ENCODE peak calls at places on chromosome 6, in seven cellular contexts. V, Z, U, D, Q, E and R are unnamed samples. For H3K27me3 and H3K4me1, the result is how much of the 10 kb centered on the place peaks cover.

GRCh38 chr6:75210885-75211739 is 5.3 kb upstream of the COL12A1 start:
- DNase-seq in V (peak), Z (no peak), U (no peak), D (peak), Q (no peak), E (no peak), R (no peak)

GRCh38 chr6:131681585-131681984 is 19.6 kb downstream of the OR2A4 start:
- DNase-seq in V (no peak), Z (no peak), U (no peak), D (no peak), Q (no peak), E (no peak), R (no peak)

GRCh38 chr6:122609881-122610689 is at the start of gene PKIB:
- DNase-seq in V (peak), Z (peak), U (no peak), D (peak), Q (peak), E (peak), R (peak)

GRCh38 chr6:122008105-122009100 is 391.0 kb upstream of the HSF2 start:
- DNase-seq in V (peak), Z (peak), U (no peak), D (peak), Q (no peak), E (no peak), R (no peak)

GRCh38 chr6:137159912-137160311 is 13.5 kb downstream of the IL22RA2 start:
- DNase-seq in V (no peak), Z (no peak), U (no peak), D (no peak), Q (no peak), E (no peak), R (no peak)

GRCh38 chr6:45421700-45422540 is 44.2 kb upstream of the SUPT3H start:
- DNase-seq in V (peak), Z (peak), U (peak), D (peak), Q (peak), E (peak), R (peak)

GRCh38 chr6:8182857-8183256 is 80.5 kb upstream of the EEF1E1 start:
- DNase-seq in V (no peak), Z (no peak), U (no peak), D (peak), Q (no peak), E (no peak), R (no peak)

GRCh38 chr6:25050356-25050755 is 114.6 kb upstream of the RIPOR2 start:
- DNase-seq in V (no peak), Z (no peak), U (no peak), D (peak), Q (no peak), E (no peak), R (no peak)

GRCh38 chr6:106972500-106972899 is 2.0 kb downstream of the CD24 start:
- DNase-seq in V (peak), Z (no peak), U (no peak), D (no peak), Q (no peak), E (no peak), R (no peak)

GRCh38 chr6:25277857-25278256 is 1.3 kb upstream of the CARMIL1 start:
- DNase-seq in V (no peak), Z (no peak), U (no peak), D (no peak), Q (no peak), E (no peak), R (no peak)

GRCh38 chr6:68559716-68560115 is 75.4 kb upstream of the ADGRB3 start:
- DNase-seq in V (peak), Z (no peak), U (no peak), D (no peak), Q (no peak), E (no peak), R (no peak)

GRCh38 chr6:33543116-33543515 is 37.0 kb downstream of the BAK1 start:
- DNase-seq in V (no peak), Z (no peak), U (no peak), D (no peak), Q (no peak), E (no peak), R (no peak)

GRCh38 chr6:166588691-166589333 is 2.3 kb upstream of the RAMACL start:
- DNase-seq in V (no peak), Z (no peak), U (no peak), D (peak), Q (no peak), E (no peak), R (no peak)

GRCh38 chr6:63527658-63528514 is 44.4 kb upstream of the LOC128125822 start:
- DNase-seq in V (no peak), Z (no peak), U (no peak), D (peak), Q (peak), E (peak), R (no peak)

GRCh38 chr6:35148167-35148741 is 7.1 kb upstream of the TCP11 start:
- DNase-seq in V (peak), Z (no peak), U (no peak), D (peak), Q (no peak), E (no peak), R (no peak)

GRCh38 chr6:31587791-31588777 is 2.0 kb downstream of the LST1 start:
- DNase-seq in V (no peak), Z (no peak), U (no peak), D (no peak), Q (no peak), E (no peak), R (no peak)

GRCh38 chr6:100144991-100145390 is 151.0 kb upstream of the MCHR2 start:
- DNase-seq in V (no peak), Z (no peak), U (no peak), D (no peak), Q (no peak), E (no peak), R (no peak)

GRCh38 chr6:25431642-25432307 is 152.6 kb downstream of the CARMIL1 start:
- DNase-seq in V (no peak), Z (no peak), U (no peak), D (no peak), Q (no peak), E (no peak), R (no peak)

GRCh38 chr6:37485259-37485658 is 14.4 kb downstream of the CCDC167 start:
- DNase-seq in V (peak), Z (no peak), U (no peak), D (peak), Q (no peak), E (no peak), R (no peak)

GRCh38 chr6:84798257-84798656 is 33.9 kb upstream of the TBX18 start:
- DNase-seq in V (no peak), Z (no peak), U (no peak), D (no peak), Q (no peak), E (no peak), R (no peak)

GRCh38 chr6:123715243-123715863 is 78.6 kb upstream of the TRDN start:
- DNase-seq in V (peak), Z (no peak), U (no peak), D (peak), Q (no peak), E (no peak), R (no peak)

GRCh38 chr6:134707342-134707982 is 242.4 kb downstream of the ALDH8A1 start:
- DNase-seq in V (peak), Z (no peak), U (no peak), D (peak), Q (no peak), E (no peak), R (no peak)

GRCh38 chr6:53301801-53302537 is 46.8 kb downstream of the ELOVL5 start:
- DNase-seq in V (no peak), Z (no peak), U (no peak), D (no peak), Q (no peak), E (no peak), R (no peak)

GRCh38 chr6:32203435-32204267 is 11.2 kb upstream of the GPSM3 start:
- DNase-seq in V (peak), Z (no peak), U (no peak), D (no peak), Q (no peak), E (no peak), R (no peak)

GRCh38 chr6:6812427-6812826 is 223.9 kb downstream of the LY86 start:
- DNase-seq in V (no peak), Z (no peak), U (no peak), D (no peak), Q (no peak), E (no peak), R (no peak)

GRCh38 chr6:82397962-82398692 is 34.5 kb downstream of the TPBG start:
- DNase-seq in V (no peak), Z (no peak), U (no peak), D (peak), Q (no peak), E (no peak), R (no peak)

GRCh38 chr6:16591681-16592549 is 169.3 kb downstream of the ATXN1 start:
- DNase-seq in V (no peak), Z (no peak), U (no peak), D (peak), Q (no peak), E (no peak), R (no peak)

GRCh38 chr6:65760285-65760684 is 53.3 kb upstream of the EYS start:
- DNase-seq in V (no peak), Z (no peak), U (no peak), D (peak), Q (no peak), E (no peak), R (no peak)

GRCh38 chr6:157603971-157604370 is 219.1 kb upstream of the SNX9 start:
- DNase-seq in V (no peak), Z (no peak), U (no peak), D (no peak), Q (no peak), E (no peak), R (no peak)

GRCh38 chr6:160510199-160510598 is 153.9 kb downstream of the LPA start:
- DNase-seq in V (no peak), Z (no peak), U (no peak), D (peak), Q (no peak), E (no peak), R (no peak)

GRCh38 chr6:43242908-43243648 is at the start of gene TTBK1:
- DNase-seq in V (peak), Z (no peak), U (no peak), D (peak), Q (no peak), E (no peak), R (no peak)
- H3K27me3 ChIP-seq in V (half or more), Z (half or more), U (under half), D (half or more), Q (under half), E (under half), R (under half)

GRCh38 chr6:110002676-110003075 is 24.6 kb downstream of the GPR6 start:
- DNase-seq in V (no peak), Z (no peak), U (no peak), D (peak), Q (no peak), E (no peak), R (no peak)
- H3K4me1 ChIP-seq in V (under half), Z (under half), U (under half), D (under half), Q (under half), E (under half), R (under half)

GRCh38 chr6:138161434-138162103 is at the start of gene ARFGEF3:
- DNase-seq in V (peak), Z (peak), U (no peak), D (peak), Q (peak), E (peak), R (peak)
- H3K27me3 ChIP-seq in V (under half), Z (under half), U (under half), D (half or more), Q (under half), E (under half), R (under half)

GRCh38 chr6:152981989-152982767 is 663 bp downstream of the FBXO5 start:
- DNase-seq in V (peak), Z (no peak), U (no peak), D (no peak), Q (peak), E (peak), R (no peak)

GRCh38 chr6:152982768-152983636 is at the start of gene FBXO5:
- DNase-seq in V (peak), Z (peak), U (peak), D (peak), Q (peak), E (peak), R (peak)

GRCh38 chr6:152980656-152981055 is 2.2 kb downstream of the FBXO5 start:
- DNase-seq in V (no peak), Z (no peak), U (no peak), D (no peak), Q (no peak), E (no peak), R (no peak)

GRCh38 chr6:152979116-152979515 is 3.7 kb downstream of the FBXO5 start:
- DNase-seq in V (no peak), Z (no peak), U (no peak), D (peak), Q (no peak), E (no peak), R (no peak)

DNA sequence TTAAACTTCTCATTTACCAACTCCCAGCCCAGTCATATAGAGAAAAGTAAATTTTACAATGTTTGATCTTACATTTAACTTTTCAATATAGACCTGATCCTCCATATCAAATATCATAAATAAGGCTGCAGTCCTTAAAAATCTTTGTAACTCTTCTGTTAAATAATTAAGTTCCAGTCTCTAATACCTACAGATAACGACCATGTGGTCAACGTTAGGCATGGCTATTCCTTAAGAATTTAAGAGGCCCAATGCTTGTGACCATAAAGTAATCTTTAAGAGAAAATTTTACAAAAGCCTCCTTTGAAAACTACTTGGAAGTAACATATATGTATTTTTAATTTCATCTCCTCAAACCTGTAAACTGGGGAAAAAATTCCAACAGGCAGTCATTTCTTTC is 1.6 kb downstream of the FBXO5 start:
- DNase-seq in V (no peak), Z (no peak), U (no peak), D (no peak), Q (no peak), E (no peak), R (no peak)
- H3K4me1 ChIP-seq in V (half or more), Z (under half), U (under half), D (under half), Q (under half), E (under half), R (under half)

DNA sequence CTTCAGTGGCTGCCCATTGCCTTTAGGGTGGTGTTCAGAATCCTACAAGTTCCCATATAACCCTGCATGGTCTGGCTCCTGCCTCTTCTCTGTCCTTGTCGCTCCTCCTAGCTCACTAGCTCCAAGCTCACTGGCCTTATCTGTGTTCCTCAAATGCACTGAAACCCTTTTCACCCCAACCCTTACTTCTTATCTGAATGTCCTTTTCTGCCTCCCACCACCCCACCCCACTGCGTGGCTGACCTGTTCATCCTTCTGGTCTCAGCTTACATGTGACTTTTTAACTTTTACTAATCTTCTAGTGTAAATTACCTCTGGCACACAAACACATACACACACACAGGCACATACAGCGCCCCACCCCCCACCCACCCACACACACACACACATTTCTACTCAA is 41.0 kb upstream of the GLP1R start:
- DNase-seq in V (no peak), Z (no peak), U (no peak), D (no peak), Q (no peak), E (no peak), R (no peak)
- H3K27me3 ChIP-seq in V (under half), Z (under half), U (under half), D (under half), Q (under half), E (under half), R (under half)

GRCh38 chr6:127917766-127918165 is 16.9 kb upstream of the THEMIS start:
- DNase-seq in V (no peak), Z (no peak), U (no peak), D (no peak), Q (no peak), E (no peak), R (no peak)
- H3K4me1 ChIP-seq in V (under half), Z (under half), U (under half), D (under half), Q (under half), E (under half), R (under half)

GRCh38 chr6:41505084-41506049 is 40.8 kb upstream of the FOXP4 start:
- DNase-seq in V (peak), Z (peak), U (no peak), D (peak), Q (peak), E (peak), R (peak)

GRCh38 chr6:41503841-41504525 is 42.2 kb upstream of the FOXP4 start:
- DNase-seq in V (peak), Z (peak), U (no peak), D (peak), Q (peak), E (peak), R (no peak)

GRCh38 chr6:41502607-41503434 is 43.4 kb upstream of the FOXP4 start:
- DNase-seq in V (peak), Z (peak), U (no peak), D (no peak), Q (peak), E (peak), R (peak)

GRCh38 chr6:41504526-41505021 is 41.6 kb upstream of the FOXP4 start:
- DNase-seq in V (no peak), Z (no peak), U (no peak), D (peak), Q (no peak), E (no peak), R (no peak)

DNA sequence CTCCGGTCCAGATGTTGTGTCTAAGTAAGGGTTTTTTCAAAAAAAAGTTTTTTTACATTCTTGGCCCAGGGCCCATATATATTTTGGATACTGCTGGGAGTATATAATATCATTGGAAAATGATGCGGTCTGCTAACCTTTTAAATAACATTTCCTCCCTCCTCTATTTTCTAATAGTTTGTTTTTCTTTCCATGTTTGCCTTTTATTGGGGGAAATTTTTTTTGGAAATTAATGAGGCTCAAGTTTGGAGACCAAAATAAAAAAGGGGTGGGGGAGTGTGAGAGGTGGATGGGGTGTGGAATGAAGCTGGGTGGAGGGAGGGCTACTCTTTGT is 42.8 kb upstream of the FOXP4 start:
- DNase-seq in V (no peak), Z (no peak), U (no peak), D (no peak), Q (no peak), E (no peak), R (no peak)
- H3K27me3 ChIP-seq in V (half or more), Z (half or more), U (under half), D (under half), Q (under half), E (under half), R (under half)

DNA sequence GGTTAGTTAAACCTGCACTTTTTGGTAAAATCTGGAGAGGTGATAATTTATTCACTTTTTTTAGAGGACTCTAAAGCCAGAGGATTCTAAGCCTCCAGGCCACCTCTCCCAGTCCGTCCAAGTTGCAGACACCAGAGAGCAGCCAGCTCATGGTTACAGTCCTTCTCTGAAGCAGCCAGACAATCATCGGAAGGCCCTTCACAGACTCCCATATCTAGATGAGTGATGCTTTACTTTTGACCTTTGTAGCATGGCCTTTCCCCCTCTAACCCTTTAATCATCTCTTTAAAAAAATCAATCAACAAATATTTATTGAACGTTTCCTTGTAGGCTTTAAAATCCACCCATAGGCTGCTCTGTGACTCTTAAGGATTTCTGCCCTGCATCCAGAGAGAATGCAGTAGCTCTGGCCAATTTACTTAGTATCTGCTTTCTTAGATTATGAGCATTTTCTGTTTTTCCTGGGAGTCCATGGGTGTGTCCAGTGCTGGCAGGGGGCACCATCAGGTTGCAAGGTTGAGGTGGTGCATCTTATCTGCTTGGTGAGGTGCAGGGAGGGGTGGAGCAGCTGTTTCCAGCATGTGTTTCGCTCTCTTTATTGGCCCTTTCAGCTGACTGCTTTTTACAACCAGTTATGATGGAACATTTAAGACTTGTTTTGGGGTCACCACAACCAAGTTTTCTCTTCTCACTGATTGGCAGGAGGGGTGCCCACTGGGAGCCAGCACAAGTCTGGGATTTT is 58.6 kb downstream of the JARID2 start:
- DNase-seq in V (no peak), Z (no peak), U (no peak), D (no peak), Q (no peak), E (no peak), R (no peak)
- H3K4me1 ChIP-seq in V (half or more), Z (half or more), U (half or more), D (half or more), Q (half or more), E (under half), R (under half)

GRCh38 chr6:40960784-40961430 is 78.1 kb downstream of the UNC5CL start:
- DNase-seq in V (no peak), Z (no peak), U (no peak), D (peak), Q (peak), E (no peak), R (no peak)

GRCh38 chr6:40961831-40962230 is 77.2 kb downstream of the UNC5CL start:
- DNase-seq in V (no peak), Z (no peak), U (no peak), D (no peak), Q (no peak), E (no peak), R (no peak)

GRCh38 chr6:40958740-40959139 is 80.3 kb downstream of the UNC5CL start:
- DNase-seq in V (no peak), Z (no peak), U (no peak), D (peak), Q (no peak), E (no peak), R (no peak)

GRCh38 chr6:40957616-40958492 is 81.2 kb downstream of the UNC5CL start:
- DNase-seq in V (no peak), Z (no peak), U (no peak), D (peak), Q (no peak), E (no peak), R (no peak)

DNA sequence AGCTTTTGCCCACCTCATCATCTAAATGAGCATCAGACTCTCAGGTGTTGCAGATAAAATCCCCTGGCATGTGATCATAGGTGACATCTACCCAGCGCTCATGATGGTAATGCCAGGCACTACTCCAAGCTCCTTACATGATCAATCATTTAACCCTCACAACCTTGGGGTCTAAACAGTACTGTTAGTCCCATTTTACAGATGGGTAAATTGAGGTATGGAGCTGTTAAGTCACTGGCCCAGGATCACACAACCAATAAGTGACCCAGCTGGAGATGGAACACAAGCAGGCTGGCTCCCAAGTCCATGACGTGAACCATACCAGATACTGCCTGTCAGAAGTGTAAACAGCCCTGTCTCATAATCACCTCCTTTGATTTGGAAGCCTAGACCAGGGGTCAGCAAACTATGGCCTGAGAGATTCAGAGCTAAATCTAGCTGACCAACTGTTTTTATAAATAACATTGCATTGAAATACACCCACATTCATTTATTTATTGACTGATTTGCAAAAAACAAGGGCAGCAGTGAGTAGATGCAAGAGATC is 79.2 kb downstream of the UNC5CL start:
- DNase-seq in V (no peak), Z (no peak), U (no peak), D (no peak), Q (no peak), E (no peak), R (no peak)
- H3K27me3 ChIP-seq in V (under half), Z (under half), U (under half), D (under half), Q (under half), E (under half), R (under half)